ENCODE peak calls at places on chromosome 10, in five cellular contexts. One of them, this sample, is unnamed.

GRCh38 chr10:77192402-77192801 is 445.2 kb downstream of the KCNMA1 start:
- DNase-seq in upper lobe of right lung: no peak
- DNase-seq in stomach: no peak
- DNase-seq in mammary epithelial cell: no peak
- DNase-seq in CD4-positive, alpha-beta T cell: no peak
- DNase-seq in this sample: no peak

GRCh38 chr10:90227259-90227658 is 525.9 kb downstream of the KIF20B start:
- DNase-seq in upper lobe of right lung: no peak
- DNase-seq in stomach: no peak
- DNase-seq in mammary epithelial cell: peak
- DNase-seq in CD4-positive, alpha-beta T cell: no peak
- DNase-seq in this sample: no peak

GRCh38 chr10:86155034-86155656 is 211.4 kb downstream of the GRID1 start:
- DNase-seq in upper lobe of right lung: no peak
- DNase-seq in stomach: no peak
- DNase-seq in mammary epithelial cell: no peak
- DNase-seq in CD4-positive, alpha-beta T cell: no peak
- DNase-seq in this sample: no peak

GRCh38 chr10:87921934-87922688 is 58.7 kb downstream of the PTEN start:
- DNase-seq in upper lobe of right lung: no peak
- DNase-seq in stomach: no peak
- DNase-seq in mammary epithelial cell: no peak
- DNase-seq in CD4-positive, alpha-beta T cell: no peak
- DNase-seq in this sample: no peak

GRCh38 chr10:43236176-43236850 is 30.6 kb downstream of the RASGEF1A start:
- DNase-seq in upper lobe of right lung: peak
- DNase-seq in stomach: no peak
- DNase-seq in mammary epithelial cell: no peak
- DNase-seq in CD4-positive, alpha-beta T cell: no peak
- DNase-seq in this sample: no peak

GRCh38 chr10:3897156-3897555 is 112.1 kb upstream of the KLF6 start:
- DNase-seq in upper lobe of right lung: no peak
- DNase-seq in stomach: no peak
- DNase-seq in mammary epithelial cell: peak
- DNase-seq in CD4-positive, alpha-beta T cell: no peak
- DNase-seq in this sample: no peak

GRCh38 chr10:91220954-91221696 is 662 bp downstream of the PCGF5 start:
- DNase-seq in upper lobe of right lung: no peak
- DNase-seq in stomach: peak
- DNase-seq in mammary epithelial cell: peak
- DNase-seq in CD4-positive, alpha-beta T cell: peak
- DNase-seq in this sample: peak

GRCh38 chr10:31816318-31816717 is 112.3 kb downstream of the ARHGAP12 start:
- DNase-seq in upper lobe of right lung: no peak
- DNase-seq in stomach: no peak
- DNase-seq in mammary epithelial cell: no peak
- DNase-seq in CD4-positive, alpha-beta T cell: no peak
- DNase-seq in this sample: no peak

GRCh38 chr10:17003151-17003550 is 126.5 kb downstream of the CUBN start:
- DNase-seq in upper lobe of right lung: no peak
- DNase-seq in stomach: no peak
- DNase-seq in mammary epithelial cell: peak
- DNase-seq in CD4-positive, alpha-beta T cell: peak
- DNase-seq in this sample: no peak

GRCh38 chr10:8242295-8242872 is 187.9 kb downstream of the GATA3 start:
- DNase-seq in upper lobe of right lung: no peak
- DNase-seq in stomach: no peak
- DNase-seq in mammary epithelial cell: no peak
- DNase-seq in CD4-positive, alpha-beta T cell: no peak
- DNase-seq in this sample: no peak

GRCh38 chr10:43117777-43118583 is 20.3 kb upstream of the CSGALNACT2 start:
- DNase-seq in upper lobe of right lung: peak
- DNase-seq in stomach: no peak
- DNase-seq in mammary epithelial cell: no peak
- DNase-seq in CD4-positive, alpha-beta T cell: no peak
- DNase-seq in this sample: no peak

GRCh38 chr10:79176949-79177602 is 108.3 kb downstream of the ZMIZ1 start:
- DNase-seq in upper lobe of right lung: no peak
- DNase-seq in stomach: no peak
- DNase-seq in mammary epithelial cell: no peak
- DNase-seq in CD4-positive, alpha-beta T cell: no peak
- DNase-seq in this sample: peak
- H3K27ac ChIP-seq in upper lobe of right lung: peak
- H3K27ac ChIP-seq in stomach: peak
- H3K27ac ChIP-seq in mammary epithelial cell: no peak
- H3K27ac ChIP-seq in CD4-positive, alpha-beta T cell: no peak
- H3K27ac ChIP-seq in this sample: no peak

DNA sequence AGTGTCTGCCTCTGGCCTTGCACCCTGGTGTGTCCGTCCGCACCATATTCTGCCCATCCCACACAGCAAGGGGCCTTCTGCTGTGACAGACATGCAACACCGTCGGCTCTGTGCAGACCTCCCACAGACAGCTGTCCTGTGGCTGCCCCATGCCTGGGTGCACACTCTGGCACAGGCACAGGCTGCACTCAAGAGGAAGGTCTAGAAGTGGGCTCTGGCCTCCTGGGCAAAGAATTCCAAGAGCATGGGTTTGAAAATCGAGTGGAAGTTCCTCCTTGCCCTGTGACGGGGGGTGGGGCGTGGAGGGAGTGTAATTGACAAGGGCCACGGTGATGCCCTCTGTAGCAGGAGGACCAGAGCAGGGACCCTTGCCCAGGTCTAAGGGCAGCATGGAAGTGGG is 4.3 kb upstream of the LOXL4 start:
- DNase-seq in upper lobe of right lung: no peak
- DNase-seq in stomach: no peak
- DNase-seq in mammary epithelial cell: no peak
- DNase-seq in CD4-positive, alpha-beta T cell: no peak
- DNase-seq in this sample: peak
- H3K27ac ChIP-seq in upper lobe of right lung: no peak
- H3K27ac ChIP-seq in stomach: no peak
- H3K27ac ChIP-seq in mammary epithelial cell: no peak
- H3K27ac ChIP-seq in CD4-positive, alpha-beta T cell: no peak
- H3K27ac ChIP-seq in this sample: no peak

GRCh38 chr10:102814873-102815661 is 22.1 kb downstream of the CYP17A1 start:
- DNase-seq in upper lobe of right lung: peak
- DNase-seq in stomach: peak
- DNase-seq in mammary epithelial cell: no peak
- DNase-seq in CD4-positive, alpha-beta T cell: no peak
- DNase-seq in this sample: peak

GRCh38 chr10:102814456-102814871 is 22.7 kb downstream of the CYP17A1 start:
- DNase-seq in upper lobe of right lung: no peak
- DNase-seq in stomach: peak
- DNase-seq in mammary epithelial cell: no peak
- DNase-seq in CD4-positive, alpha-beta T cell: no peak
- DNase-seq in this sample: peak

GRCh38 chr10:102812213-102812876 is 24.9 kb downstream of the CYP17A1 start:
- DNase-seq in upper lobe of right lung: no peak
- DNase-seq in stomach: no peak
- DNase-seq in mammary epithelial cell: no peak
- DNase-seq in CD4-positive, alpha-beta T cell: no peak
- DNase-seq in this sample: no peak

GRCh38 chr10:102813017-102813541 is 24.1 kb downstream of the CYP17A1 start:
- DNase-seq in upper lobe of right lung: no peak
- DNase-seq in stomach: no peak
- DNase-seq in mammary epithelial cell: no peak
- DNase-seq in CD4-positive, alpha-beta T cell: no peak
- DNase-seq in this sample: no peak

GRCh38 chr10:102813734-102814455 is 23.3 kb downstream of the CYP17A1 start:
- DNase-seq in upper lobe of right lung: no peak
- DNase-seq in stomach: peak
- DNase-seq in mammary epithelial cell: no peak
- DNase-seq in CD4-positive, alpha-beta T cell: no peak
- DNase-seq in this sample: peak
- H3K27ac ChIP-seq in upper lobe of right lung: peak
- H3K27ac ChIP-seq in stomach: peak
- H3K27ac ChIP-seq in mammary epithelial cell: no peak
- H3K27ac ChIP-seq in CD4-positive, alpha-beta T cell: no peak
- H3K27ac ChIP-seq in this sample: no peak

DNA sequence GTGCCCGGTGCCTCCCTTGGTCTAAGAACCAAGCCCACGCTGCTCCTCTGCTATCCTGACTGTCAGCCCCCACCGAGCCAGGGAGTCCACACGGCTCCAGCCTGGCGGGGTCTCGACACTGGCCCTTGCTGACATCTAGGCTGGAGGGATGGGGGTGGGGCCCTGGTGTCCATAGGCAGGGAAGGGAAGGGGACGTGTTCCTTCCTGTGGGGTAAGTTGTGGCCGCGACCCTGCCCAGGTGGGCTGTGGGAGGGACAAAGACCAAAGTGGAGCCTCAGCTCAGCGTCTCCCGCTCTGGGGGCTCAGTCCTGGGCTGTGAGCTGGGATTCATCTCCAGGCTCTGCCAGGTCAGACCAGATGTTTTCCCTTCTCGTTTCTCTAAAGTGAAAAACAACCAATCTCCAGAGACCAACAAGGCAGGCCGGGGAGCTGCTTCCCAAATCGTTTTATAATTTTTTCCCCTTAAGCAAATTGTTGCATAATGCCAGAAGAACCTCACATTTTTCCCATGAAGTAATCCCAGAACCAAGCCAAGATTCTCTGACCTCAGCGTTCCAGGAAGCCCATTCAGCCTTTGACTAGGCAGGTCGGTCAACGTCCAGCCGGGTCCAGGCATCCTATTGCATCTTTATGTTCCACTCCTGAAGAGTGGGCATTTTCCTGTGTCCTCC is 101.2 kb downstream of the RGS10 start:
- DNase-seq in upper lobe of right lung: peak
- DNase-seq in stomach: no peak
- DNase-seq in mammary epithelial cell: peak
- DNase-seq in CD4-positive, alpha-beta T cell: no peak
- DNase-seq in this sample: no peak
- H3K27ac ChIP-seq in upper lobe of right lung: peak
- H3K27ac ChIP-seq in stomach: peak
- H3K27ac ChIP-seq in mammary epithelial cell: no peak
- H3K27ac ChIP-seq in CD4-positive, alpha-beta T cell: no peak
- H3K27ac ChIP-seq in this sample: peak

GRCh38 chr10:62635127-62635526 is 169.4 kb upstream of the ADO start:
- DNase-seq in upper lobe of right lung: no peak
- DNase-seq in stomach: no peak
- DNase-seq in mammary epithelial cell: no peak
- DNase-seq in CD4-positive, alpha-beta T cell: no peak
- DNase-seq in this sample: no peak
- H3K27ac ChIP-seq in upper lobe of right lung: peak
- H3K27ac ChIP-seq in stomach: no peak
- H3K27ac ChIP-seq in mammary epithelial cell: no peak
- H3K27ac ChIP-seq in CD4-positive, alpha-beta T cell: no peak
- H3K27ac ChIP-seq in this sample: no peak

DNA sequence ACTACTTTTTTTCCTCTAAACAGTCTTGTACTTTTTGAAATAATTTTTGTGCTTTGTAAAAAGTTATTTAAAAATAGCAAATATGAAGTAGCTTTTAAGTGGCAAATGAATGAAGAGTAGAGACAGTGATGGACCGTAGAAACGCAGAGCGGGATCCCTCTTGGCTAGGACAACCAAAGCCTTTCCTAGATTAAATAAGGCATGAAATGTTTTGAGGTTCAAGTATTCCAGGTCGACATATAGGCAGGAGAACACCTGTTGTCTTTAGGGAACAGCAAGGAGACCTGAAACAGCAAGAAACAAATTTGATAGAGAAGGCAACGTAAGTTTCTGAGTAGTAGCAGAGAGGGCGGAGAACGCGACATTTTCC is 662 bp upstream of the PPRC1 start:
- DNase-seq in upper lobe of right lung: no peak
- DNase-seq in stomach: no peak
- DNase-seq in mammary epithelial cell: no peak
- DNase-seq in CD4-positive, alpha-beta T cell: no peak
- DNase-seq in this sample: no peak
- H3K27ac ChIP-seq in upper lobe of right lung: peak
- H3K27ac ChIP-seq in stomach: peak
- H3K27ac ChIP-seq in mammary epithelial cell: peak
- H3K27ac ChIP-seq in CD4-positive, alpha-beta T cell: peak
- H3K27ac ChIP-seq in this sample: no peak

DNA sequence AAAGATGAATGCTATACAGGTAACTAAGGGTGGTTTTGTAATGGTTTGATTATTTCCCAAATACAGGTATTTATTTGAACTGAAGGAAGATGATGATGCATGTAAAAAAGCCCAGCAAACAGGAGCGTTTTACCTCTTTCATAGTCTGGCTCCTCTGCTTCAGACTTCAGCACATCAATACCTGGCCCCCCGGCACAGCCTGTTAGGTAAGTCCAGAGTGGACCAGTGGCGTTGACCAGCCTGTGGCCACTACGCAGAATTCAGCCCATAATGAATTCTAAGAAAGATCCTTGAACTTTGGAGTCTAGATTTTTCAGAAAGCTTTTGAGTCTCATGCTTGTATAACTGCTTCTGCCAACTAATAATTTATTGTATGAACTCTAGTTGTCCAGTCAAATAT is 9.7 kb downstream of the NUDT13 start:
- DNase-seq in upper lobe of right lung: no peak
- DNase-seq in stomach: no peak
- DNase-seq in mammary epithelial cell: no peak
- DNase-seq in CD4-positive, alpha-beta T cell: no peak
- DNase-seq in this sample: no peak
- H3K27ac ChIP-seq in upper lobe of right lung: no peak
- H3K27ac ChIP-seq in stomach: no peak
- H3K27ac ChIP-seq in mammary epithelial cell: no peak
- H3K27ac ChIP-seq in CD4-positive, alpha-beta T cell: no peak
- H3K27ac ChIP-seq in this sample: peak